ENCODE peak calls at places on chromosomes 7 and 10, in ten cellular contexts. One of them, this sample, is unnamed.

GRCh38 chr10:119608316-119609155 is 11.8 kb upstream of the TIAL1 start:
- DNase-seq in heart left ventricle: peak; percentile 46
- DNase-seq in heart right ventricle: peak; percentile 39
- DNase-seq in A549: peak; percentile 62
- DNase-seq in stomach: peak; percentile 55
- DNase-seq in psoas muscle: peak; percentile 78
- DNase-seq in colonic mucosa: peak; percentile 51
- DNase-seq in IMR-90: peak; percentile 35
- DNase-seq in sigmoid colon: peak; percentile 79
- DNase-seq in astrocyte of the spinal cord: peak; percentile 32
- DNase-seq in this sample: peak; percentile 73

GRCh38 chr7:90856317-90857072 is 260.4 kb downstream of the CDK14 start:
- DNase-seq in A549: no peak
- DNase-seq in astrocyte of the spinal cord: peak; percentile 10
- DNase-seq in stomach: no peak
- DNase-seq in heart left ventricle: no peak
- DNase-seq in heart right ventricle: no peak
- DNase-seq in colonic mucosa: no peak
- DNase-seq in sigmoid colon: no peak
- DNase-seq in IMR-90: peak; percentile 52
- DNase-seq in psoas muscle: no peak
- DNase-seq in this sample: no peak

GRCh38 chr10:73095479-73096021 is 1.1 kb downstream of the P4HA1 start:
- DNase-seq in heart left ventricle: peak; percentile 67
- DNase-seq in astrocyte of the spinal cord: peak; percentile 81
- DNase-seq in A549: peak; percentile 58
- DNase-seq in psoas muscle: no peak
- DNase-seq in colonic mucosa: peak; percentile 79
- DNase-seq in stomach: peak; percentile 36
- DNase-seq in heart right ventricle: peak; percentile 66
- DNase-seq in sigmoid colon: peak; percentile 80
- DNase-seq in IMR-90: peak; percentile 82
- DNase-seq in this sample: peak; percentile 84

GRCh38 chr7:116232920-116233319 is 22.6 kb downstream of the TES start:
- DNase-seq in heart left ventricle: no peak
- DNase-seq in sigmoid colon: no peak
- DNase-seq in A549: no peak
- DNase-seq in stomach: no peak
- DNase-seq in heart right ventricle: no peak
- DNase-seq in psoas muscle: no peak
- DNase-seq in colonic mucosa: no peak
- DNase-seq in astrocyte of the spinal cord: no peak
- DNase-seq in IMR-90: no peak
- DNase-seq in this sample: no peak

GRCh38 chr10:59227136-59227673 is 50.8 kb downstream of the PHYHIPL start:
- DNase-seq in heart right ventricle: no peak
- DNase-seq in sigmoid colon: no peak
- DNase-seq in heart left ventricle: no peak
- DNase-seq in colonic mucosa: no peak
- DNase-seq in stomach: no peak
- DNase-seq in psoas muscle: no peak
- DNase-seq in IMR-90: no peak
- DNase-seq in astrocyte of the spinal cord: no peak
- DNase-seq in A549: peak; percentile 6
- DNase-seq in this sample: no peak

GRCh38 chr7:54864718-54865117 is 105.7 kb upstream of the SEC61G start:
- DNase-seq in IMR-90: peak; percentile 64
- DNase-seq in psoas muscle: no peak
- DNase-seq in astrocyte of the spinal cord: no peak
- DNase-seq in heart left ventricle: no peak
- DNase-seq in colonic mucosa: no peak
- DNase-seq in A549: no peak
- DNase-seq in heart right ventricle: no peak
- DNase-seq in sigmoid colon: no peak
- DNase-seq in stomach: no peak
- DNase-seq in this sample: no peak

GRCh38 chr7:151987748-151988529 is 31.7 kb downstream of the GALNTL5 start:
- DNase-seq in colonic mucosa: no peak
- DNase-seq in sigmoid colon: no peak
- DNase-seq in astrocyte of the spinal cord: peak; percentile 56
- DNase-seq in psoas muscle: peak; percentile 54
- DNase-seq in A549: no peak
- DNase-seq in heart left ventricle: peak; percentile 52
- DNase-seq in IMR-90: peak; percentile 42
- DNase-seq in stomach: no peak
- DNase-seq in heart right ventricle: peak; percentile 15
- DNase-seq in this sample: no peak

GRCh38 chr10:78605800-78606350 is 462.9 kb upstream of the ZMIZ1 start:
- DNase-seq in heart left ventricle: no peak
- DNase-seq in psoas muscle: no peak
- DNase-seq in stomach: no peak
- DNase-seq in colonic mucosa: no peak
- DNase-seq in astrocyte of the spinal cord: no peak
- DNase-seq in heart right ventricle: no peak
- DNase-seq in sigmoid colon: no peak
- DNase-seq in A549: peak; percentile 67
- DNase-seq in IMR-90: no peak
- DNase-seq in this sample: no peak

GRCh38 chr10:87177-88080 is 38.3 kb upstream of the TUBB8 start:
- DNase-seq in psoas muscle: no peak
- DNase-seq in heart left ventricle: no peak
- DNase-seq in A549: no peak
- DNase-seq in heart right ventricle: no peak
- DNase-seq in sigmoid colon: no peak
- DNase-seq in colonic mucosa: no peak
- DNase-seq in astrocyte of the spinal cord: no peak
- DNase-seq in IMR-90: no peak
- DNase-seq in stomach: peak; percentile 71
- DNase-seq in this sample: no peak

GRCh38 chr7:25820432-25821040 is 331.5 kb upstream of the NFE2L3 start:
- DNase-seq in heart left ventricle: no peak
- DNase-seq in psoas muscle: no peak
- DNase-seq in sigmoid colon: no peak
- DNase-seq in colonic mucosa: no peak
- DNase-seq in astrocyte of the spinal cord: no peak
- DNase-seq in stomach: no peak
- DNase-seq in IMR-90: no peak
- DNase-seq in A549: peak; percentile 23
- DNase-seq in heart right ventricle: no peak
- DNase-seq in this sample: peak; percentile 24

GRCh38 chr10:57692255-57692980 is 575.3 kb downstream of the IPMK start:
- DNase-seq in psoas muscle: no peak
- DNase-seq in stomach: no peak
- DNase-seq in sigmoid colon: no peak
- DNase-seq in heart right ventricle: peak; percentile 5
- DNase-seq in heart left ventricle: no peak
- DNase-seq in astrocyte of the spinal cord: peak; percentile 91
- DNase-seq in IMR-90: peak; percentile 84
- DNase-seq in colonic mucosa: no peak
- DNase-seq in A549: peak; percentile 69
- DNase-seq in this sample: peak; percentile 80

GRCh38 chr7:98224701-98225181 is 13.5 kb downstream of the BHLHA15 start:
- DNase-seq in psoas muscle: peak; percentile 54
- DNase-seq in colonic mucosa: no peak
- DNase-seq in stomach: no peak
- DNase-seq in heart right ventricle: no peak
- DNase-seq in astrocyte of the spinal cord: no peak
- DNase-seq in heart left ventricle: peak; percentile 19
- DNase-seq in sigmoid colon: no peak
- DNase-seq in IMR-90: no peak
- DNase-seq in A549: no peak
- DNase-seq in this sample: no peak
- H3K4me3 ChIP-seq in psoas muscle: no peak overlapping the region
- H3K4me3 ChIP-seq in colonic mucosa: no peak overlapping the region
- H3K4me3 ChIP-seq in stomach: no peak overlapping the region
- H3K4me3 ChIP-seq in heart right ventricle: no peak overlapping the region
- H3K4me3 ChIP-seq in astrocyte of the spinal cord: no peak overlapping the region
- H3K4me3 ChIP-seq in heart left ventricle: no peak overlapping the region
- H3K4me3 ChIP-seq in sigmoid colon: no peak overlapping the region
- H3K4me3 ChIP-seq in IMR-90: no peak overlapping the region
- H3K4me3 ChIP-seq in A549: no peak overlapping the region
- H3K4me3 ChIP-seq in this sample: no peak overlapping the region

GRCh38 chr7:128265906-128266300 is 24.8 kb downstream of the LEP start:
- DNase-seq in IMR-90: no peak
- DNase-seq in A549: no peak
- DNase-seq in stomach: no peak
- DNase-seq in sigmoid colon: no peak
- DNase-seq in psoas muscle: no peak
- DNase-seq in astrocyte of the spinal cord: no peak
- DNase-seq in heart left ventricle: no peak
- DNase-seq in heart right ventricle: no peak
- DNase-seq in colonic mucosa: no peak
- DNase-seq in this sample: no peak
- TF ChIP-seq CTCF in IMR-90: no peak
- TF ChIP-seq CTCF in A549: no peak
- TF ChIP-seq CTCF in stomach: no peak
- TF ChIP-seq CTCF in sigmoid colon: no peak
- TF ChIP-seq CTCF in psoas muscle: no peak
- TF ChIP-seq CTCF in astrocyte of the spinal cord: no peak
- TF ChIP-seq CTCF in heart left ventricle: no peak
- TF ChIP-seq CTCF in heart right ventricle: no peak
- TF ChIP-seq CTCF in colonic mucosa: no peak
- TF ChIP-seq CTCF in this sample: no peak

GRCh38 chr10:48523212-48523819 is 81.6 kb downstream of the ARHGAP22 start:
- DNase-seq in heart right ventricle: peak; percentile 57
- DNase-seq in sigmoid colon: peak; percentile 87
- DNase-seq in A549: peak; percentile 50
- DNase-seq in colonic mucosa: no peak
- DNase-seq in heart left ventricle: peak; percentile 82
- DNase-seq in astrocyte of the spinal cord: peak; percentile 98
- DNase-seq in stomach: peak; percentile 24
- DNase-seq in psoas muscle: peak; percentile 72
- DNase-seq in IMR-90: peak; percentile 98
- DNase-seq in this sample: peak; percentile 89
- H3K4me3 ChIP-seq in heart right ventricle: peak overlapping the region; percentile 41
- H3K4me3 ChIP-seq in sigmoid colon: peak overlapping the region; percentile 44
- H3K4me3 ChIP-seq in A549: peak overlapping the region; percentile 50
- H3K4me3 ChIP-seq in colonic mucosa: peak overlapping the region; percentile 30
- H3K4me3 ChIP-seq in heart left ventricle: peak overlapping the region; percentile 32
- H3K4me3 ChIP-seq in astrocyte of the spinal cord: peak overlapping the region; percentile 42
- H3K4me3 ChIP-seq in stomach: peak overlapping the region; percentile 54
- H3K4me3 ChIP-seq in psoas muscle: peak overlapping the region; percentile 62
- H3K4me3 ChIP-seq in IMR-90: peak overlapping the region; percentile 42
- H3K4me3 ChIP-seq in this sample: peak overlapping the region; percentile 55

DNA sequence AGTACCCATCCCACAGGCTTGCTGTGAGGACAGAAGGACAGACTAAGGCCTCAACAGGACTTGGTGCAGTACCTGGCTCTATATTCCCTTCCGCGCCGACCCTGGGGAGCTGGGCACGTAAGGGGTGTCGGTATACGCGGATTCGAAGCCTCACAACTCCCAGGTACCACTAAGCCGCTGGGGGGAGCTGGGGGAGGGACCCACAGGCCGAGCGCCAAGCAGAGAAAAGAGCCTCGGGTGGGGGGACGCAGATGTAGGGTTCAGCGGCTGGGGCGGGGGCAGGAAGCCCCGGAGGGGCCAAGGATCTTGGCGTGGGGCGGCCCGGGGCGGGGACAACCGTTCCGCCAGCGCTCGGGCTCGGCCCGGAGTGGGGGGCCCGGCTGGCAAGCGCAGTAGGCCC is 126.4 kb upstream of the ZNF746 start:
- DNase-seq in A549: peak; percentile 22
- DNase-seq in heart left ventricle: peak; percentile 32
- DNase-seq in psoas muscle: peak; percentile 63
- DNase-seq in heart right ventricle: no peak
- DNase-seq in colonic mucosa: peak; percentile 43
- DNase-seq in stomach: peak; percentile 30
- DNase-seq in astrocyte of the spinal cord: peak; percentile 9
- DNase-seq in sigmoid colon: peak; percentile 72
- DNase-seq in IMR-90: peak; percentile 11
- DNase-seq in this sample: peak; percentile 52
- TF ChIP-seq CTCF in A549: no peak
- TF ChIP-seq CTCF in heart left ventricle: no peak
- TF ChIP-seq CTCF in psoas muscle: no peak
- TF ChIP-seq CTCF in heart right ventricle: no peak
- TF ChIP-seq CTCF in colonic mucosa: no peak
- TF ChIP-seq CTCF in stomach: no peak
- TF ChIP-seq CTCF in astrocyte of the spinal cord: peak; percentile 11
- TF ChIP-seq CTCF in sigmoid colon: no peak
- TF ChIP-seq CTCF in IMR-90: no peak
- TF ChIP-seq CTCF in this sample: no peak

DNA sequence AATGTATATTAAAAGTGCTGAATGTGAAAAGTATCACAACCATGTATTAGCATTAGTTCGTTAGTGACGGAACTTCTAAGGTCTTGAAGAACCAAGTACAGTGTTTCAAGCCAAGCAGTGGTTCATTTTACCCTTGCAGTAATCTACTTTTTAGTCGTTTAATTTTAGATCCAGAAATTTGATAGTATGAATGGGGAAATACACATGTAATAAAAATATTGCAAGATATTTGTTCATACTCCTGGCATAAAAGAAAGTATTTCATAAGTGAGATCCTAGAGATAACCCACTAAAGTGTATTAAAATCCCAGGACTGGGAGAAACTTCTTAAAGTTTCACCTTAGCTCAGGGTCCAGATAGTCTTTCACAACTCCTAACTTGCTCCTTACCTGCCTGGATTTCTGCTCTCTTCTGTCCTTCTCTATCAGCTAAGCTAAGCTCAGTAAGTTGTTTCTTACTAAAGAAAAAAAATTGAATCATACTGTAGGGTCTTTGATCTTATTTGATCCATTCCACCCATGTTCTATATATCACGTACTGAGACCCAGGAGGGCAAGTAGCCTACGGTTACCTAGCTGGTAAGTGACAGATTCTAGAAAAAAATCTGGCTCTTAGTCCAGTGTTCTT is 1.5 kb downstream of the BCAP29 start:
- DNase-seq in sigmoid colon: no peak
- DNase-seq in heart right ventricle: no peak
- DNase-seq in astrocyte of the spinal cord: peak; percentile 18
- DNase-seq in heart left ventricle: no peak
- DNase-seq in psoas muscle: no peak
- DNase-seq in stomach: no peak
- DNase-seq in colonic mucosa: no peak
- DNase-seq in IMR-90: no peak
- DNase-seq in A549: no peak
- DNase-seq in this sample: no peak
- H3K4me3 ChIP-seq in sigmoid colon: peak overlapping the region; percentile 60
- H3K4me3 ChIP-seq in heart right ventricle: peak overlapping the region; percentile 56
- H3K4me3 ChIP-seq in astrocyte of the spinal cord: peak overlapping the region; percentile 79
- H3K4me3 ChIP-seq in heart left ventricle: peak overlapping the region; percentile 81
- H3K4me3 ChIP-seq in psoas muscle: peak overlapping the region; percentile 66
- H3K4me3 ChIP-seq in stomach: peak overlapping the region; percentile 77
- H3K4me3 ChIP-seq in colonic mucosa: peak overlapping the region; percentile 67
- H3K4me3 ChIP-seq in IMR-90: no peak overlapping the region
- H3K4me3 ChIP-seq in A549: peak overlapping the region; percentile 71
- H3K4me3 ChIP-seq in this sample: peak overlapping the region; percentile 93

DNA sequence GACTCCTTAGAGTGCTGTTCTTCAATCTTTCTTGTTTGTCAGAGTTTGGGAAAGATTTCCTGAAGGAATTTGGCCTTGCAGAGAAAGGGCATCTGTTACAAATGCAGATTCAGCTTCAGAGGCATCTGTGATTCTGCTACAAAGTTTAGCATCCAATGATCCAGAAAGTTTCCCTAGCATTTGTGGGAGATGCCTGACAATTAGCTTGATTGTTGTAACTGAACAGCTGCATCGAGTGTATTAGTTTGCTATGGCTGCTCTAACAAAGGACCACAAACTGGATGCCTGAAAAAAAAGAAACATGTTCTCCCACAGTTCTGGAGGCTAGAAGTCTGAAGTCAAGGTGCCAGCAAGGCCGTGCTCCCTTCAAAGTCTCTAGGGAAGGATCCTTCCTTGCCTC is 365.1 kb downstream of the GRID1 start:
- DNase-seq in sigmoid colon: no peak
- DNase-seq in psoas muscle: no peak
- DNase-seq in heart left ventricle: no peak
- DNase-seq in A549: no peak
- DNase-seq in colonic mucosa: no peak
- DNase-seq in astrocyte of the spinal cord: no peak
- DNase-seq in heart right ventricle: no peak
- DNase-seq in IMR-90: no peak
- DNase-seq in stomach: no peak
- DNase-seq in this sample: no peak
- TF ChIP-seq CTCF in sigmoid colon: no peak
- TF ChIP-seq CTCF in psoas muscle: no peak
- TF ChIP-seq CTCF in heart left ventricle: no peak
- TF ChIP-seq CTCF in A549: no peak
- TF ChIP-seq CTCF in colonic mucosa: no peak
- TF ChIP-seq CTCF in astrocyte of the spinal cord: no peak
- TF ChIP-seq CTCF in heart right ventricle: no peak
- TF ChIP-seq CTCF in IMR-90: no peak
- TF ChIP-seq CTCF in stomach: no peak
- TF ChIP-seq CTCF in this sample: no peak